ENCODE peak calls at places on chromosomes 4 and X, in six cellular contexts. S, Q, X, N, E and F are unnamed samples.

GRCh38 chrX:36856849-36857248 is 151.3 kb upstream of the FAM47C start:
- DNase-seq in S (no peak), Q (no peak), X (no peak), N (no peak), E (no peak), F (no peak)

GRCh38 chrX:131840799-131841495 is 182.2 kb upstream of the STK26 start:
- DNase-seq in S (no peak), Q (no peak), X (no peak), N (no peak), E (no peak), F (no peak)

GRCh38 chrX:68650491-68650890 is 3.0 kb downstream of the STARD8 start:
- DNase-seq in S (no peak), Q (no peak), X (no peak), N (no peak), E (no peak), F (no peak)

GRCh38 chr4:61301285-61301684 is 101.2 kb downstream of the ADGRL3 start:
- DNase-seq in S (no peak), Q (no peak), X (no peak), N (no peak), E (no peak), F (no peak)

GRCh38 chr4:1503583-1504471 is 97.6 kb upstream of the NKX1-1 start:
- DNase-seq in S (no peak), Q (peak; percentile 10), X (no peak), N (peak; percentile 4), E (peak; percentile 58), F (no peak)

GRCh38 chr4:110119347-110119746 is 79.1 kb downstream of the ELOVL6 start:
- DNase-seq in S (no peak), Q (no peak), X (peak; percentile 37), N (peak; percentile 52), E (no peak), F (peak; percentile 38)

GRCh38 chr4:1345905-1346780 is 865 bp upstream of the UVSSA start:
- DNase-seq in S (no peak), Q (peak; percentile 45), X (peak; percentile 42), N (peak; percentile 54), E (peak; percentile 84), F (peak; percentile 35)

GRCh38 chr4:30429813-30430466 is 290.2 kb upstream of the PCDH7 start:
- DNase-seq in S (no peak), Q (no peak), X (no peak), N (no peak), E (no peak), F (peak; percentile 87)

GRCh38 chr4:84167579-84167978 is 331.5 kb downstream of the NKX6-1 start:
- DNase-seq in S (no peak), Q (no peak), X (no peak), N (no peak), E (no peak), F (no peak)

GRCh38 chrX:2498781-2499302 is 1.9 kb downstream of the DHRSX start:
- DNase-seq in S (no peak), Q (peak; percentile 42), X (peak; percentile 8), N (peak; percentile 46), E (no peak), F (no peak)

GRCh38 chr4:101104264-101105052 is 242.9 kb downstream of the PPP3CA start:
- DNase-seq in S (no peak), Q (no peak), X (no peak), N (no peak), E (no peak), F (no peak)

GRCh38 chr4:67624939-67625338 is 66.4 kb downstream of the STAP1 start:
- DNase-seq in S (no peak), Q (no peak), X (no peak), N (no peak), E (no peak), F (no peak)

GRCh38 chr4:162954976-162955375 is 211.7 kb downstream of the NAF1 start:
- DNase-seq in S (no peak), Q (no peak), X (no peak), N (no peak), E (no peak), F (no peak)
- H3K27ac ChIP-seq in S (no peak overlapping the region), Q (no peak overlapping the region), X (no peak overlapping the region), N (no peak overlapping the region), E (no peak overlapping the region), F (no peak overlapping the region)

GRCh38 chrX:47836164-47837072 is at the start of gene ZNF81:
- DNase-seq in S (peak; percentile 91), Q (peak; percentile 97), X (peak; percentile 94), N (peak; percentile 96), E (peak; percentile 98), F (peak; percentile 90)

GRCh38 chrX:47828984-47829383 is 7.7 kb upstream of the ZNF81 start:
- DNase-seq in S (no peak), Q (no peak), X (no peak), N (no peak), E (no peak), F (no peak)

DNA sequence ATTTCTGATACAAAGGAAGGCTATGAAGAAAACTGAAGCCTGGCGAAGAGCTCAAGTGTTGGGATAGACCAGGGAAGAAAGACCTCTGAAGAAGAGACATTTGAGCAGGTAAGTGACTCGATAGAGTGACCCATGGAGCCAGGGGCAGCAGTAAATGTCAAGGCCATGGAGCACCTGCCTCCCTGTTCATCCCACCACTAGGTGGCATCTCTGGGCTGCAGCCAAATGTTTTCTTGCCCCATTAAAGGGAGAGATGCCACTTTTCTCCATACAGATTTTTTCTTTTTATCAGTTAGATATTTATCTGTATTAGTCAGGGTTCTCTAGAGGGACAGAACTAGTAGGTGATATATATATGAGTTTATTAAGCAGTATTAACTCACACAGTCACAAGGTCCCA is 4.9 kb upstream of the ZNF81 start:
- DNase-seq in S (no peak), Q (no peak), X (peak; percentile 51), N (peak; percentile 56), E (no peak), F (no peak)
- H3K4me1 ChIP-seq in S (no peaks in the 10 kb centered on the region), Q (no peaks in the 10 kb centered on the region), X (no peaks in the 10 kb centered on the region), N (no peaks in the 10 kb centered on the region), E (no peaks in the 10 kb centered on the region), F (no peaks in the 10 kb centered on the region)

DNA sequence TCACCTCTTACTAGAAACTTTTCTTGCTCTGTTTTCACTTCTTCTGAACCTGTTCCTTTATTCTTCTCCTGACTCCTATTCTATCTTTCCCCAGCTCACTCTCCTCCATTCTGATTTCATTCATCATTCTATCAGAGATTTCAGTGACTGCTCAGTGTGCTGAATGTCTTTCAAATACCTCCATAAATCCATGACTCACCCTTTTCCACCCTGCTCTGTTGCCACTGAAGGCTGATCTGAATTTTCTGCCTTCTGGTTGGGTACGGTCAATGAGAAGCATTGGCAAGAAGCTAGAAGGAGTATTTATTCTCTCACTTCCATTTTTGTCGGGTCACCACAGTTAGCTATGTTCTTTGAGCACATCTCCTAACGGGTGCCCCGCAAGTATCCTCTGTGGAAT is 265.9 kb downstream of the CBLL2 start:
- DNase-seq in S (no peak), Q (no peak), X (no peak), N (no peak), E (no peak), F (peak; percentile 37)
- TF ChIP-seq CTCF in S (no peak), Q (no peak), X (no peak), N (no peak), E (no peak), F (no peak)

DNA sequence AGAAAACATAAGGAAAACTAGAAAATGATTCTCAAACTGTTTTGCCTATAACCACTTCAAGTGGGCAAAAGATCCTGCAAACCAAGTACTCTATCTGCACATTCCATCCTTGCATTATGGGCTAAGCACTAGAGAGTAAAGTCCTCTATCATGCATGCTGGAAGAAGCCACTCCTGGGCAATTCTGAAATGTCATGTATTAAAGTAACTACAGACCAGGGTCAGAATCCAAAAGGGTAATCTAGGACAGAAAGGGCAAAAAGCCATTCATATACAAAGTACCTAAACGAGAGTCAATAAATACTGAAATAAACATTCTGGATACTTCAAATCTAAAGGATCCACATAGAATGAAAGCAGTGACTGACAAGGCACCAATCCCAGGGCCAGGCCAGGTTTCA is 1.1 kb downstream of the SNX12 start:
- DNase-seq in S (no peak), Q (no peak), X (no peak), N (no peak), E (no peak), F (no peak)
- H3K27ac ChIP-seq in S (peak overlapping the region; percentile 78), Q (peak overlapping the region; percentile 84), X (peak overlapping the region; percentile 90), N (peak overlapping the region; percentile 89), E (peak overlapping the region; percentile 84), F (no peak overlapping the region)